ENCODE peak calls at places on chromosomes 6 and 20, in five cellular contexts. One of them, this sample, is unnamed.

GRCh38 chr6:53651764-53652401 is 13.7 kb downstream of the KLHL31 start:
- DNase-seq in mammary epithelial cell: peak
- DNase-seq in adrenal gland: peak
- DNase-seq in body of pancreas: peak
- DNase-seq in cardiac muscle cell: peak
- DNase-seq in this sample: peak

GRCh38 chr6:70633870-70634269 is 33.8 kb upstream of the SMAP1 start:
- DNase-seq in mammary epithelial cell: no peak
- DNase-seq in adrenal gland: no peak
- DNase-seq in body of pancreas: no peak
- DNase-seq in cardiac muscle cell: no peak
- DNase-seq in this sample: no peak

GRCh38 chr6:133241901-133242760 is 974 bp downstream of the EYA4 start:
- DNase-seq in mammary epithelial cell: peak
- DNase-seq in adrenal gland: no peak
- DNase-seq in body of pancreas: peak
- DNase-seq in cardiac muscle cell: peak
- DNase-seq in this sample: peak

GRCh38 chr6:41713161-41713649 is 22.2 kb downstream of the TFEB start:
- DNase-seq in mammary epithelial cell: peak
- DNase-seq in adrenal gland: peak
- DNase-seq in body of pancreas: peak
- DNase-seq in cardiac muscle cell: no peak
- DNase-seq in this sample: peak

GRCh38 chr20:57553376-57554018 is 7.4 kb upstream of the PCK1 start:
- DNase-seq in mammary epithelial cell: no peak
- DNase-seq in adrenal gland: no peak
- DNase-seq in body of pancreas: no peak
- DNase-seq in cardiac muscle cell: no peak
- DNase-seq in this sample: no peak

GRCh38 chr6:141541766-141542324 is 590.9 kb upstream of the GJE1 start:
- DNase-seq in mammary epithelial cell: no peak
- DNase-seq in adrenal gland: no peak
- DNase-seq in body of pancreas: no peak
- DNase-seq in cardiac muscle cell: peak
- DNase-seq in this sample: no peak

GRCh38 chr6:80638222-80639055 is 532.0 kb downstream of the BCKDHB start:
- DNase-seq in mammary epithelial cell: peak
- DNase-seq in adrenal gland: peak
- DNase-seq in body of pancreas: peak
- DNase-seq in cardiac muscle cell: peak
- DNase-seq in this sample: no peak

GRCh38 chr6:142901616-142902015 is 43.4 kb downstream of the HIVEP2 start:
- DNase-seq in mammary epithelial cell: no peak
- DNase-seq in adrenal gland: no peak
- DNase-seq in body of pancreas: no peak
- DNase-seq in cardiac muscle cell: no peak
- DNase-seq in this sample: no peak

GRCh38 chr6:148440877-148441453 is 98.3 kb downstream of the SASH1 start:
- DNase-seq in mammary epithelial cell: peak
- DNase-seq in adrenal gland: peak
- DNase-seq in body of pancreas: peak
- DNase-seq in cardiac muscle cell: peak
- DNase-seq in this sample: peak

GRCh38 chr6:16761469-16762264 is 407 bp upstream of the ATXN1 start:
- DNase-seq in mammary epithelial cell: peak
- DNase-seq in adrenal gland: peak
- DNase-seq in body of pancreas: peak
- DNase-seq in cardiac muscle cell: peak
- DNase-seq in this sample: peak
- TF ChIP-seq CTCF in mammary epithelial cell: peak
- TF ChIP-seq CTCF in adrenal gland: peak
- TF ChIP-seq CTCF in body of pancreas: peak
- TF ChIP-seq CTCF in cardiac muscle cell: peak
- TF ChIP-seq CTCF in this sample: peak

DNA sequence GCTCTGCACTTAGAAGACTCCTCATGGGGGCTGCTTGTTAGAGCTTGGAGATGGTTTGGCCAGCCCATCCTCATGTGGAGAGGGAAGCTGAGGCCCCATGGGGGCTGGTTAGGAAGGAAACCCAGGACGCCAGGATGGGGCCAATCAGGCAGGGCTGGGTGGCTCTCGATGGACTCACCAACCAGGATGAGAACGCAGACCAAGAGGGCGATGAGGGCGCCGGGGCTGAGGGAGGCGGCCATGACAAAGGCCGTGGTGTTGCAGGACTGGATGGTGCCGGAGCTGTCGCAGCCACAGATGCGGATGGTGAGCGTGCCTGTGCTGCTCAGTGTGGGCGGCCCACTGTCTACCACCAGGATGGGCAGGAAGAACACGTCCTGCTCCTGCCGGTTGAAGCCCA is 59.7 kb downstream of the CD40 start:
- DNase-seq in mammary epithelial cell: no peak
- DNase-seq in adrenal gland: no peak
- DNase-seq in body of pancreas: no peak
- DNase-seq in cardiac muscle cell: no peak
- DNase-seq in this sample: no peak
- H3K27ac ChIP-seq in mammary epithelial cell: no peak
- H3K27ac ChIP-seq in adrenal gland: no peak
- H3K27ac ChIP-seq in body of pancreas: no peak
- H3K27ac ChIP-seq in cardiac muscle cell: no peak
- H3K27ac ChIP-seq in this sample: no peak

DNA sequence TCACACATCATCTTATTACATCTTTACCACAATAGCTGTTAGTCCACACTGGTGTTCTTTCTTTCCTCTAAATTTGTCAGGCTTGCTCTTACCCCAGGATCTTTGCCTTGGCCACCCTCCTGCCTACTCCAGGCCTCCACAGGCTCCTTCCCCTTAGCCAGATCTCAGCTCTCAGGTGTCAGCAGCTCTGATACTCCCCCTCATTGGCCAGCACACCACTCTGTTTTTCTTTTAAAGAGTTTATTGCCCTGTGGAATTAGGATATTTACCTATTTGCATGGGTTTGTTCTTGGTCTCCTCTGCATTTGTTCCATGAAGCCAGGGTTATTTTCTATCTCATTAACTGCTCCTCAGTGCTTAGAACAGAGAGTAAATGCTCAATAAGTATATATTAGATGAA is 36.7 kb downstream of the GCNT2 start:
- DNase-seq in mammary epithelial cell: no peak
- DNase-seq in adrenal gland: no peak
- DNase-seq in body of pancreas: no peak
- DNase-seq in cardiac muscle cell: no peak
- DNase-seq in this sample: no peak
- H3K4me3 ChIP-seq in mammary epithelial cell: no peak
- H3K4me3 ChIP-seq in adrenal gland: no peak
- H3K4me3 ChIP-seq in body of pancreas: no peak
- H3K4me3 ChIP-seq in cardiac muscle cell: no peak
- H3K4me3 ChIP-seq in this sample: no peak

GRCh38 chr6:116568851-116569755 is 2.2 kb upstream of the RWDD1 start:
- DNase-seq in mammary epithelial cell: no peak
- DNase-seq in adrenal gland: no peak
- DNase-seq in body of pancreas: no peak
- DNase-seq in cardiac muscle cell: no peak
- DNase-seq in this sample: no peak

GRCh38 chr6:116571683-116572000 is 338 bp downstream of the RWDD1 start:
- DNase-seq in mammary epithelial cell: no peak
- DNase-seq in adrenal gland: no peak
- DNase-seq in body of pancreas: no peak
- DNase-seq in cardiac muscle cell: no peak
- DNase-seq in this sample: no peak

GRCh38 chr6:116568111-116568510 is 3.2 kb upstream of the RWDD1 start:
- DNase-seq in mammary epithelial cell: no peak
- DNase-seq in adrenal gland: no peak
- DNase-seq in body of pancreas: no peak
- DNase-seq in cardiac muscle cell: no peak
- DNase-seq in this sample: no peak

GRCh38 chr6:116572162-116572561 is 858 bp downstream of the RWDD1 start:
- DNase-seq in mammary epithelial cell: peak
- DNase-seq in adrenal gland: peak
- DNase-seq in body of pancreas: peak
- DNase-seq in cardiac muscle cell: peak
- DNase-seq in this sample: peak

GRCh38 chr6:116570856-116571682 is at the start of gene RWDD1:
- DNase-seq in mammary epithelial cell: peak
- DNase-seq in adrenal gland: peak
- DNase-seq in body of pancreas: peak
- DNase-seq in cardiac muscle cell: peak
- DNase-seq in this sample: peak
- TF ChIP-seq CTCF in mammary epithelial cell: peak
- TF ChIP-seq CTCF in adrenal gland: peak
- TF ChIP-seq CTCF in body of pancreas: peak
- TF ChIP-seq CTCF in cardiac muscle cell: no peak
- TF ChIP-seq CTCF in this sample: no peak

DNA sequence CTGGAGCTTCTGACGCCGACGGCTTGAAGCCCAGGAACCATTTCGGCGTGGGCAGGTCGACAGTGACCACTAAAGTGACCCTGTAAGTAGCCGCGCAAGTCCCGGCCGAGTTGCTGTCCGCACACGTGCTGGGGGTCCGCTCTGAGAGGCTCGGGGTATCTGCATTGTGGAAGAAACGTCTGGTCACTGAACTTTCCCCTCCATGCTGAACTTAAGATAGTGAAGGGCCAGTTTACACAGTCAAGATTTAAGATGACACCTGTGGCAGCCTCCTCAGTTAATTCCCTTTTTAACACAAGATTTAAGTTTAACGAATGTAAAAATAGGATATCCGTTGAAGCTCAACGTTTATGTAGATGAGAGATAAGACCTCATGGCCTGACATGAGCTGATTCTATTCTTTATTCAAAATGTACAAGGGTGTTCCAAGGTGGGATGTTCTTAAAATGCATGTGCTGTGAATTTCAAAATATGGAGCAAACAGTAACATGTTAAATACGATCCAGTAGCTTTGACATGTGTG is 116.3 kb downstream of the RTN4IP1 start:
- DNase-seq in mammary epithelial cell: no peak
- DNase-seq in adrenal gland: no peak
- DNase-seq in body of pancreas: no peak
- DNase-seq in cardiac muscle cell: no peak
- DNase-seq in this sample: no peak
- H3K27ac ChIP-seq in mammary epithelial cell: peak
- H3K27ac ChIP-seq in adrenal gland: no peak
- H3K27ac ChIP-seq in body of pancreas: peak
- H3K27ac ChIP-seq in cardiac muscle cell: no peak
- H3K27ac ChIP-seq in this sample: peak

DNA sequence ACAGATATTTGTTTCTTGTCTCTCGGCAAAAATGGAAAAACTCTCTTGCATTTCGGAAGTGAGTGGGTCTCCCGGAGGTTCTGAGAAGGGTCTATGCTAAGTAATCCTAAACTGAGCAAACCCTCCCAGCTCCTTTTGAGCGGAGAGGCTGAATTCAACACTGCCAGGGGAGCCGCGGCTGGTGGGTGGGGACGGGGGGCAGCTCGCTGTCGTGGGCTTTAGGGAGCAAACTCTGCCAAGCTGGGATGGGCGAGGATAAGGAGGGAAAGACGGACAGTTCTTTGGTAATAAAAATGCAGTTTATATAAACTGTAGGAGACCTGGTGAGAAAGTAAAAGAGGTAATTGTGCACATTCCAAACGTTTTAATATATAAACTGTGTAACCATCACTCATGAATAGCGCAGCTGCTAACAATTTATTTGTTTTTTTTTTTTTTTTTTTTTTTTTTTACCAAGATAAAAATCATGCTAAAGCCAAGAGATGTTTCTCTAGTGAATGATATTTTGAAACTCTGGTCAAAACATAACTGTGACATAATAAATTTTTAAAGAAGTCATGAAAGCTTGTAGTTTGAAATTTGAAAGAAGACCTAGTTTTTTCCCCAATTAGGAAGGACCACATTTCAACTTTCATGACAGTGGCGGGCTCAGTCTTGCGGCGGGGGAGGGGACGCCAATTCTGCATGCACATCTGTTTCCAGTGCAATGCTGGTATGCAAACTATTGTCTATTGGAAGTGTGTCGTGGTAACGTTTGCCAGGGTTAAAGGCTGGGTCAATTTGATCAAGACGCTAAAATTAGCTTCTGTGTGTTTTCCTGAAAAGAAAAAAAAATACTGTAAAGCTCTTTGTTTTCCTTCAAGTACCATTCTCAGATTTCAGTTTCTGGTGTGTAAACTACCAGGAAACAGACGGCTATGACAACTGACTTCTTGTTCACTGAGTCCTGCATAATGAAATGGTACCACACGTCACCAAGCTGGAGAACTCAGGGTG is 211.8 kb downstream of the FOXC1 start:
- DNase-seq in mammary epithelial cell: no peak
- DNase-seq in adrenal gland: no peak
- DNase-seq in body of pancreas: no peak
- DNase-seq in cardiac muscle cell: peak
- DNase-seq in this sample: no peak
- H3K4me3 ChIP-seq in mammary epithelial cell: no peak
- H3K4me3 ChIP-seq in adrenal gland: no peak
- H3K4me3 ChIP-seq in body of pancreas: no peak
- H3K4me3 ChIP-seq in cardiac muscle cell: no peak
- H3K4me3 ChIP-seq in this sample: peak